ENCODE peak calls at places on chromosomes 13 and 19, in four cellular contexts. A is esophagus muscularis mucosa, H is stomach, E is H1. Y is an unnamed sample.

GRCh38 chr19:46806651-46807050 is 18.3 kb upstream of the SLC1A5 start:
- DNase-seq in A (no peak), H (no peak), E (no peak), Y (no peak)

GRCh38 chr13:50214514-50214913 is 199.3 kb downstream of the KCNRG start:
- DNase-seq in A (no peak), H (no peak), E (no peak), Y (no peak)

GRCh38 chr13:57353831-57354230 is 186.8 kb downstream of the PRR20E start:
- DNase-seq in A (no peak), H (no peak), E (no peak), Y (no peak)

GRCh38 chr13:55483626-55484158 is 1657.0 kb upstream of the PRR20A start:
- DNase-seq in A (no peak), H (no peak), E (no peak), Y (no peak)

GRCh38 chr13:55999709-56000108 is 1141.0 kb upstream of the PRR20A start:
- DNase-seq in A (no peak), H (no peak), E (no peak), Y (no peak)

GRCh38 chr13:92097337-92097903 is 699.0 kb downstream of the GPC5 start:
- DNase-seq in A (no peak), H (no peak), E (no peak), Y (no peak)

GRCh38 chr13:111031531-111031961 is 83.6 kb upstream of the ARHGEF7 start:
- DNase-seq in A (no peak), H (no peak), E (peak; percentile 30), Y (no peak)

GRCh38 chr19:50357178-50358100 is 8.0 kb downstream of the NAPSA start:
- DNase-seq in A (peak; percentile 94), H (peak; percentile 81), E (peak; percentile 95), Y (peak; percentile 55)

GRCh38 chr19:38619361-38620174 is 580 bp downstream of the EIF3K start:
- DNase-seq in A (no peak), H (no peak), E (no peak), Y (no peak)

GRCh38 chr13:100339411-100339935 is 249.1 kb downstream of the GGACT start:
- DNase-seq in A (no peak), H (no peak), E (no peak), Y (no peak)

GRCh38 chr13:79295906-79296564 is 110.0 kb downstream of the RBM26 start:
- DNase-seq in A (no peak), H (peak; percentile 39), E (no peak), Y (no peak)

GRCh38 chr13:64453831-64454230 is 2776.3 kb downstream of the PCDH9 start:
- DNase-seq in A (no peak), H (no peak), E (no peak), Y (no peak)

GRCh38 chr13:20718958-20719566 is 15.6 kb downstream of the IL17D start:
- DNase-seq in A (no peak), H (no peak), E (no peak), Y (no peak)

GRCh38 chr13:106349080-106349841 is 186.2 kb downstream of the EFNB2 start:
- DNase-seq in A (no peak), H (peak; percentile 69), E (peak; percentile 57), Y (no peak)

GRCh38 chr19:6224308-6224675 is 55.5 kb downstream of the MLLT1 start:
- DNase-seq in A (no peak), H (peak; percentile 46), E (no peak), Y (no peak)

GRCh38 chr13:112905990-112906641 is 62.9 kb upstream of the MCF2L start:
- DNase-seq in A (no peak), H (peak; percentile 47), E (peak; percentile 67), Y (no peak)

GRCh38 chr13:55266644-55267043 is 1874.1 kb upstream of the PRR20A start:
- DNase-seq in A (no peak), H (no peak), E (no peak), Y (no peak)

GRCh38 chr19:30443531-30444252 is 71.5 kb downstream of the ZNF536 start:
- DNase-seq in A (no peak), H (no peak), E (no peak), Y (no peak)
- TF ChIP-seq EP300 in A (no peak), H (no peak), E (no peak), Y (no peak)

DNA sequence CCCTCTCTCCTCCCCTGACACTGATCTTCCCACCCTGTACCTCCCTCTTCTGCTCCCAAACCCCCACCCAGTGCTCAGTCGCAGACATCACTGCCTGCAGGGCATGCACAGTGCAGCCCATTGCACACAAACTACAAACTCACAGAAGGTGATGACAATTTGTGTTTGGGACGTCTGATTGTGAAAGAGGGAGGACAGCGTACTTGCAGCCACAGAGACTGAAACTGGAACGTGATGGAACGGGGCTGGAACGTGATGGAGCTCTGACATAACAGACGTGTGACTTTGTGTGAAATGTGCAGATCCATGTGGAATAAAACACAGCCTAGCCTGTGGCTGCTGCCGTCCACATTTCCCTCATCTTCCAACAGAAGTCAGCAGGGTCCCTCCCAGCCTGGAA is 57.3 kb upstream of the CEACAM8 start:
- DNase-seq in A (no peak), H (no peak), E (no peak), Y (no peak)
- TF ChIP-seq EP300 in A (no peak), H (no peak), E (no peak), Y (no peak)

GRCh38 chr19:14385492-14385891 is 4.2 kb downstream of the ADGRE5 start:
- DNase-seq in A (no peak), H (no peak), E (no peak), Y (no peak)

GRCh38 chr19:14383556-14383897 is 2.3 kb downstream of the ADGRE5 start:
- DNase-seq in A (no peak), H (no peak), E (no peak), Y (no peak)

GRCh38 chr19:14383898-14384669 is 2.8 kb downstream of the ADGRE5 start:
- DNase-seq in A (no peak), H (no peak), E (no peak), Y (no peak)

GRCh38 chr19:14378890-14379289 is 2.4 kb upstream of the ADGRE5 start:
- DNase-seq in A (no peak), H (no peak), E (no peak), Y (no peak)

GRCh38 chr19:14381689-14382474 is 638 bp downstream of the ADGRE5 start:
- DNase-seq in A (no peak), H (peak; percentile 57), E (no peak), Y (peak; percentile 28)
- TF ChIP-seq EP300 in A (no peak), H (no peak), E (no peak), Y (no peak)

DNA sequence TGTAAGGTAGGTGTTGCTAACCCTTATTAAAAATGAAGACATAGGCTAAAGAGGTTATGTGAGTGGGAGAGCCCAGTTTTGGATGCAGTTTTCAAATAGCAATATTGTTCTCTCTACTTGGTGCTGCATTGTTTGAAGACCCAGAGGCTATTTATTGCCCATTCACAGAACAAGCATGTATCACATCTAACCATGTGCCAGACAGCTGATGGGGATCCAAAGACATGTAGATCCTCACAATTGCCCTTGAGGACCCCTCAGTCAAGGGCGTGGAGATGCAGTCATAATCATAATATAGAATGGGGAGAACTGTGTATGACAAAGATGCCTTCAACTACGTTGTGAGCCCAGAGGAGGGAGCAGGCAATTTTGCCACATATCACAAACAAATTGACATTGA is 70.5 kb downstream of the NHLRC3 start:
- DNase-seq in A (no peak), H (no peak), E (no peak), Y (no peak)
- TF ChIP-seq EP300 in A (no peak), H (no peak), E (no peak), Y (no peak)

GRCh38 chr19:13848811-13849241 is 28.1 kb upstream of the NANOS3 start:
- DNase-seq in A (no peak), H (no peak), E (no peak), Y (no peak)

GRCh38 chr19:13847900-13848677 is 28.8 kb upstream of the NANOS3 start:
- DNase-seq in A (no peak), H (no peak), E (no peak), Y (no peak)

GRCh38 chr19:13850910-13851753 is 25.8 kb upstream of the NANOS3 start:
- DNase-seq in A (peak; percentile 97), H (peak; percentile 83), E (no peak), Y (peak; percentile 80)

GRCh38 chr19:13849277-13849676 is 27.7 kb upstream of the NANOS3 start:
- DNase-seq in A (no peak), H (no peak), E (no peak), Y (no peak)

DNA sequence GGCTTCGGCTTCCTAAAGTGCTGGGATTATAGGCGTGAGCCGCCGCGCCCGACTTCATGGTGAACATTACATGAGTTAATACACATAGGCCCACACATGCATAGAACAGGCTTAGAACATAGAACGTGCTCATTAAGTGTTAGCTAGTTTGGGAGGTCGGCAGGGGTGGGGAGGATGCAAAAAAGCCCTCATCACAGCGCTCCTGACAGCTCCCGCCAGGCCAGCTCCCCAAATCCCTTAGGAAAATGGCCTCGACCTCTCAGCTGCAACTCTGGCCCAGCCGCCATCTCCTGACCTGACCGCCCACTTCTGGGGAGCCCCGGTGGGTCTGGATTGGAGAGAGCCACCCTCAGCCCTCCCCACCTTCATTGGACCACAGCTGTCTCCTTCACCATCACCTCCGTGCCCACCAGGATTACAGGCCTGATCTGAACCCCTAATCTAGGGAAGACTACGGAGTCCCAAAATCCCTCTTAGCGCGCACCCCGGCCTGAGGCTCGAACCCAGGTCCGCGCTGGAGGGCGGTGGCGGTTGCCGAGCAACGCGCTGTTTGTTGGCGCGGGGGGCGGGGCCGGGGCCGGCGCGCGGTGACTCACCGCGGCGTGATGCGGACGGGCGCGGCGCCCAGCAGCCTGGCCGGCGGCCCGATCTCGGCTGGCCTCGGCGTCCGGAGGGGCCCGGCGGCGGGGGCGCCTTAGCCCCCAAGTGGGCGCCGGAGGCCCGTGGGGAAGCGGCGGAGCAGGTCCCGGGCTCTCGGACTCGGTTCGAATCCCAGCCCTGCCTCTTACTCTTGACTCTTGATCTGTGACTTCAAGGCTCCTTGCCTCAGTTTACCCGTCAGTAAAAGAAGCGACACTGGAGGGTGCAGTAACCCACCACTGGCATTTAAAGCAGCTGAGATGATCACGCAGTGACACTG is 26.7 kb upstream of the NANOS3 start:
- DNase-seq in A (no peak), H (peak; percentile 88), E (peak; percentile 88), Y (peak; percentile 77)
- TF ChIP-seq EP300 in A (no peak), H (no peak), E (no peak), Y (peak; percentile 45)

DNA sequence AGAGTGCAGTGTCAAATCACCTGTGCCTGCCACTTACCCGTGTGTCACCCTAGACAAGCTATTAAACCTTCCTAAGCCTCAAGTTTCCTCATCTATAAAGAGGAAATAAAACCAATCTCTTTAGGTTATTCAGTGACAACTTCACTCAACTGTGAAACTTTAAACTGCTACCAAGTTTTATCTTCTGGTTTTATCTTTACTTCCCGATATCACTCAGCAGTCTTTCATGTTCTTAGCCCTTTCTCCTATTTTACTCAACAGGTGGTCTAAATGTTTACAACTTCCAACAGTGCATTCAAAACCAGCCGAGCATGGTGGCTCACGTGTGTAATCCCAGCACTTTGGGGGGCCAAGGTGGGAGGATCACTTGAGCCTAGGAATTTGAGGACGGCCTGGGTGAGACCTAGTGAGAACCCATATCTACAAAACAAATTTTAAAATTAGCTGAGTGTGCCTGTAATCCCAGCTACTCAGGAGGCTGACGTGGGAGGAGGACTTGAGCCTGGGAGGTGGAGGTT is 59.6 kb downstream of the GPALPP1 start:
- DNase-seq in A (no peak), H (no peak), E (no peak), Y (no peak)
- TF ChIP-seq EP300 in A (no peak), H (no peak), E (no peak), Y (no peak)

Y was measured in tibial nerve.